ENCODE peak calls at places on chromosome 19, in seven cellular contexts. G is tibial nerve, F is HFF-Myc, V is suprapubic skin, T is NCI-H69, A is GM12878, J is myocyte. R is an unnamed sample.

GRCh38 chr19:55305491-55305890 is 19.6 kb downstream of the TMEM150B start:
- DNase-seq in G (peak; percentile 37), F (no peak), V (no peak), T (peak; percentile 62), A (no peak), J (peak; percentile 23), R (no peak)

GRCh38 chr19:32373614-32374295 is 28.3 kb downstream of the ZNF507 start:
- DNase-seq in G (no peak), F (peak; percentile 96), V (no peak), T (peak; percentile 76), A (no peak), J (peak; percentile 87), R (no peak)

GRCh38 chr19:28049875-28050274 is 1163.1 kb downstream of the UQCRFS1 start:
- DNase-seq in G (no peak), F (no peak), V (no peak), T (no peak), A (no peak), J (no peak), R (no peak)

GRCh38 chr19:48964205-48965032 is 690 bp upstream of the FTL start:
- DNase-seq in G (no peak), F (no peak), V (no peak), T (peak; percentile 61), A (no peak), J (no peak), R (no peak)

GRCh38 chr19:17205237-17206140 is 9.7 kb upstream of the USE1 start:
- DNase-seq in G (no peak), F (no peak), V (no peak), T (peak; percentile 55), A (no peak), J (peak; percentile 32), R (no peak)

GRCh38 chr19:15913384-15913783 is 15.5 kb upstream of the CYP4F2 start:
- DNase-seq in G (no peak), F (no peak), V (no peak), T (no peak), A (no peak), J (no peak), R (no peak)

GRCh38 chr19:19860756-19861390 is 4.8 kb upstream of the ZNF253 start:
- DNase-seq in G (no peak), F (no peak), V (no peak), T (no peak), A (no peak), J (no peak), R (peak; percentile 65)

GRCh38 chr19:1377176-1377964 is 6.3 kb upstream of the NDUFS7 start:
- DNase-seq in G (no peak), F (no peak), V (no peak), T (no peak), A (no peak), J (no peak), R (no peak)

GRCh38 chr19:53868091-53868891 is 608 bp downstream of the MYADM start:
- DNase-seq in G (no peak), F (no peak), V (peak; percentile 91), T (peak; percentile 62), A (no peak), J (peak; percentile 71), R (no peak)

GRCh38 chr19:988081-988480 is 3.9 kb downstream of the WDR18 start:
- DNase-seq in G (no peak), F (no peak), V (no peak), T (no peak), A (no peak), J (peak; percentile 30), R (no peak)

GRCh38 chr19:17486545-17486944 is 16.2 kb downstream of the SLC27A1 start:
- DNase-seq in G (no peak), F (no peak), V (no peak), T (no peak), A (no peak), J (no peak), R (no peak)

GRCh38 chr19:3365447-3366103 is 808 bp upstream of the NFIC start:
- DNase-seq in G (peak; percentile 64), F (no peak), V (no peak), T (peak; percentile 87), A (no peak), J (peak; percentile 66), R (no peak)

GRCh38 chr19:49857061-49857833 is 6.3 kb downstream of the PTOV1 start:
- DNase-seq in G (no peak), F (no peak), V (no peak), T (peak; percentile 51), A (no peak), J (no peak), R (no peak)

GRCh38 chr19:14073232-14073924 is 792 bp downstream of the MISP3 start:
- DNase-seq in G (peak; percentile 39), F (no peak), V (no peak), T (peak; percentile 95), A (no peak), J (peak; percentile 65), R (no peak)

GRCh38 chr19:41064974-41065569 is 23.2 kb upstream of the CYP2A13 start:
- DNase-seq in G (no peak), F (peak; percentile 16), V (no peak), T (no peak), A (no peak), J (peak; percentile 6), R (peak; percentile 42)

GRCh38 chr19:44570984-44571684 is 41.7 kb upstream of the CEACAM20 start:
- DNase-seq in G (peak; percentile 89), F (peak; percentile 79), V (no peak), T (peak; percentile 78), A (no peak), J (peak; percentile 90), R (no peak)

GRCh38 chr19:48424694-48425219 is 21.0 kb upstream of the GRWD1 start:
- DNase-seq in G (no peak), F (no peak), V (no peak), T (peak; percentile 27), A (no peak), J (peak; percentile 20), R (no peak)

GRCh38 chr19:14517446-14517839 is 754 bp downstream of the DNAJB1 start:
- DNase-seq in G (no peak), F (no peak), V (no peak), T (no peak), A (no peak), J (no peak), R (no peak)

GRCh38 chr19:53158119-53158656 is 665 bp downstream of the ZNF347 start:
- DNase-seq in G (no peak), F (no peak), V (peak; percentile 78), T (peak; percentile 69), A (no peak), J (peak; percentile 14), R (no peak)

GRCh38 chr19:38250821-38251563 is 5.2 kb downstream of the PPP1R14A start:
- DNase-seq in G (peak; percentile 47), F (no peak), V (no peak), T (no peak), A (no peak), J (no peak), R (no peak)

GRCh38 chr19:55166530-55167268 is at the start of gene DNAAF3:
- DNase-seq in G (peak; percentile 69), F (peak; percentile 97), V (peak; percentile 93), T (peak; percentile 99), A (peak; percentile 49), J (peak; percentile 99), R (peak; percentile 94)

GRCh38 chr19:40191836-40192646 is 815 bp downstream of the MAP3K10 start:
- DNase-seq in G (no peak), F (no peak), V (no peak), T (peak; percentile 75), A (no peak), J (peak; percentile 29), R (no peak)

GRCh38 chr19:13094771-13095392 is 7.8 kb downstream of the LYL1 start:
- DNase-seq in G (no peak), F (no peak), V (no peak), T (peak; percentile 81), A (no peak), J (no peak), R (no peak)

GRCh38 chr19:45821103-45821521 is 6.0 kb upstream of the RSPH6A start:
- DNase-seq in G (no peak), F (no peak), V (no peak), T (no peak), A (no peak), J (no peak), R (no peak)

GRCh38 chr19:36150586-36150985 is 1.7 kb downstream of the COX7A1 start:
- DNase-seq in G (no peak), F (no peak), V (no peak), T (no peak), A (no peak), J (no peak), R (no peak)

GRCh38 chr19:43636121-43636683 is 3.4 kb downstream of the CADM4 start:
- DNase-seq in G (no peak), F (no peak), V (no peak), T (no peak), A (no peak), J (peak; percentile 21), R (peak; percentile 38)

GRCh38 chr19:18170714-18171255 is 2.8 kb upstream of the IFI30 start:
- DNase-seq in G (no peak), F (no peak), V (no peak), T (no peak), A (peak; percentile 90), J (no peak), R (no peak)

GRCh38 chr19:17706750-17707181 is 12.5 kb upstream of the MAP1S start:
- DNase-seq in G (no peak), F (peak; percentile 27), V (no peak), T (peak; percentile 91), A (no peak), J (no peak), R (no peak)

GRCh38 chr19:35846038-35846668 is 6.2 kb downstream of the NPHS1 start:
- DNase-seq in G (no peak), F (no peak), V (no peak), T (peak; percentile 63), A (no peak), J (no peak), R (no peak)

GRCh38 chr19:45522010-45522941 is 15.0 kb downstream of the VASP start:
- DNase-seq in G (no peak), F (no peak), V (no peak), T (no peak), A (no peak), J (no peak), R (no peak)

GRCh38 chr19:3184847-3185481 is 766 bp upstream of the NCLN start:
- DNase-seq in G (peak; percentile 75), F (no peak), V (no peak), T (peak; percentile 91), A (no peak), J (no peak), R (peak; percentile 33)

GRCh38 chr19:58544591-58545285 is 874 bp downstream of the TRIM28 start:
- DNase-seq in G (no peak), F (no peak), V (no peak), T (no peak), A (no peak), J (peak; percentile 71), R (no peak)

GRCh38 chr19:41501854-41502253 is 58.9 kb downstream of the ERICH4 start:
- DNase-seq in G (no peak), F (no peak), V (no peak), T (peak; percentile 49), A (no peak), J (no peak), R (no peak)

R was measured in iPS DF 19.7.